ENCODE peak calls at places on chromosomes 5 and 9, in nine cellular contexts. H is GM12865; C is mesothelial cell of epicardium; L is thoracic aorta; D is CD4-positive, alpha-beta T cell; A is BE2C; J is A549; O is fibroblast of pulmonary artery; N is H1. Q is an unnamed sample.

GRCh38 chr9:91884153-91884552 is 65.9 kb downstream of the ROR2 start:
- DNase-seq in H (no peak), C (no peak), L (no peak), D (no peak), A (no peak), J (no peak), O (no peak), N (no peak), Q (no peak)

GRCh38 chr9:38662763-38663593 is 42.6 kb upstream of the ANKRD18A start:
- DNase-seq in H (no peak), C (peak), L (no peak), D (no peak), A (no peak), J (no peak), O (peak), N (no peak), Q (no peak)

GRCh38 chr5:142129447-142129846 is 20.9 kb downstream of the NDFIP1 start:
- DNase-seq in H (no peak), C (no peak), L (no peak), D (no peak), A (no peak), J (no peak), O (no peak), N (no peak), Q (no peak)

GRCh38 chr5:90866333-90866732 is 307.7 kb downstream of the ADGRV1 start:
- DNase-seq in H (peak), C (no peak), L (no peak), D (no peak), A (no peak), J (peak), O (peak), N (no peak), Q (peak)

GRCh38 chr5:135883441-135883840 is 12.2 kb downstream of the IL9 start:
- DNase-seq in H (peak), C (no peak), L (no peak), D (no peak), A (no peak), J (no peak), O (no peak), N (peak), Q (no peak)

GRCh38 chr5:62587737-62588136 is 9.1 kb downstream of the LRRC70 start:
- DNase-seq in H (peak), C (no peak), L (no peak), D (no peak), A (peak), J (no peak), O (peak), N (no peak), Q (no peak)

GRCh38 chr5:41420509-41421067 is 89.8 kb downstream of the PLCXD3 start:
- DNase-seq in H (no peak), C (no peak), L (no peak), D (no peak), A (no peak), J (no peak), O (no peak), N (no peak), Q (no peak)

GRCh38 chr9:2210201-2210600 is 195.1 kb downstream of the SMARCA2 start:
- DNase-seq in H (no peak), C (no peak), L (no peak), D (no peak), A (no peak), J (no peak), O (no peak), N (no peak), Q (no peak)

GRCh38 chr5:43041669-43042175 is 1.6 kb upstream of the ANXA2R start:
- DNase-seq in H (peak), C (no peak), L (no peak), D (no peak), A (peak), J (no peak), O (peak), N (peak), Q (peak)

GRCh38 chr9:14923701-14924100 is 13.5 kb upstream of the FREM1 start:
- DNase-seq in H (no peak), C (no peak), L (no peak), D (no peak), A (no peak), J (no peak), O (no peak), N (no peak), Q (no peak)

GRCh38 chr9:133121200-133122166 is at the start of gene RALGDS:
- DNase-seq in H (peak), C (peak), L (peak), D (peak), A (peak), J (peak), O (peak), N (peak), Q (peak)

GRCh38 chr9:116697887-116698286 is 10.8 kb downstream of the TRIM32 start:
- DNase-seq in H (no peak), C (no peak), L (no peak), D (no peak), A (no peak), J (no peak), O (no peak), N (no peak), Q (no peak)

GRCh38 chr9:121499177-121499426 is 542 bp downstream of the GGTA1 start:
- DNase-seq in H (no peak), C (no peak), L (no peak), D (no peak), A (no peak), J (no peak), O (no peak), N (no peak), Q (no peak)

GRCh38 chr9:135468866-135469521 is 10.6 kb upstream of the PPP1R26 start:
- DNase-seq in H (peak), C (no peak), L (no peak), D (no peak), A (no peak), J (no peak), O (peak), N (no peak), Q (peak)

GRCh38 chr9:120014751-120015235 is 565.2 kb downstream of the CDK5RAP2 start:
- DNase-seq in H (no peak), C (no peak), L (no peak), D (no peak), A (no peak), J (no peak), O (no peak), N (no peak), Q (no peak)

GRCh38 chr5:28344803-28345433 is 1306.5 kb upstream of the CDH9 start:
- DNase-seq in H (peak), C (no peak), L (no peak), D (no peak), A (peak), J (no peak), O (peak), N (no peak), Q (no peak)

GRCh38 chr9:4117835-4118610 is 181.8 kb downstream of the GLIS3 start:
- DNase-seq in H (peak), C (no peak), L (no peak), D (peak), A (peak), J (no peak), O (no peak), N (peak), Q (no peak)
- TF ChIP-seq CTCF in H (peak), C (no peak), L (peak), D (peak), A (peak), J (peak), O (peak), N (peak), Q (peak)

DNA sequence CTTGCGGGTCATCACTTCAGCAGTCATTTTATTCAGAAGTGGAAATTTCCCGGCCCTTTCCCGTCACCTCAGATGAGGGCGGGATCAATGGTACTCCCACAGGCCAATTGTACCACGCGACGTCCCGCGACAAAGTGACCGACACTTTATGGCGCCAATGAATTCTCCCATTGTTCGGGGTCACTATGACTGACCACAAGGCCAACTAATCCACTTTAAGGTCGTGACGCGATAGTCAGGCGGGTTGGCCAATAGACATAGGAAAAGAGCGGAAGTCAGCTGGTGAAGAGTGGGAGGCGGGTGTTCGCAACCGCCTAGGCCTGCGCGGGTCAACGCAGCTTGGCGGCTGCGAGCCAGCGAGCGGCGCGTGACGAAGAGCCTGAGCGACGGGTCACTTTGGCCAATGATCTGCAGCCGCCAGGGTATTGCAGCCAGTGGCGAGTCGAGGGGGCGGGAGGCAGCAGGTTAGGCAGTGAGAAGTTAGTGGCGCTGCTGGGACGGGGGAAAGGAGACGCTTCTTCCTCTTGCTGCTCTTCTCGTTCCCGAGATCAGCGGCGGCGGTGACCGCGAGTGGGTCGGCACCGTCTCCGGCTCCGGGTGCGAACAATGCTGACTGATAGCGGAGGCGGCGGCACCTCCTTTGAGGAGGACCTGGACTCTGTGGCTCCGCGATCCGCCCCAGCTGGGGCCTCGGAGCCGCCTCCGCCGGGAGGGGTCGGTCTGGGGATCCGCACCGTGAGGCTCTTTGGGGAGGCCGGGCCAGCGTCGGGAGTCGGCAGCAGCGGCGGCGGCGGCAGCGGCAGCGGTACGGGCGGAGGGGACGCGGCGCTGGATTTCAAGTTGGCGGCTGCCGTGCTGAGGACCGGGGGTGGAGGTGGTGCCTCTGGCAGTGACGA is at the start of gene ANKHD1:
- DNase-seq in H (peak), C (peak), L (peak), D (peak), A (peak), J (peak), O (peak), N (peak), Q (peak)
- TF ChIP-seq CTCF in H (no peak), C (no peak), L (no peak), D (no peak), A (no peak), J (no peak), O (no peak), N (no peak), Q (no peak)

GRCh38 chr5:169200086-169200778 is 100.7 kb downstream of the SLIT3 start:
- DNase-seq in H (no peak), C (no peak), L (no peak), D (no peak), A (peak), J (no peak), O (no peak), N (no peak), Q (no peak)
- TF ChIP-seq CTCF in H (no peak), C (no peak), L (no peak), D (no peak), A (no peak), J (no peak), O (no peak), N (no peak), Q (no peak)

DNA sequence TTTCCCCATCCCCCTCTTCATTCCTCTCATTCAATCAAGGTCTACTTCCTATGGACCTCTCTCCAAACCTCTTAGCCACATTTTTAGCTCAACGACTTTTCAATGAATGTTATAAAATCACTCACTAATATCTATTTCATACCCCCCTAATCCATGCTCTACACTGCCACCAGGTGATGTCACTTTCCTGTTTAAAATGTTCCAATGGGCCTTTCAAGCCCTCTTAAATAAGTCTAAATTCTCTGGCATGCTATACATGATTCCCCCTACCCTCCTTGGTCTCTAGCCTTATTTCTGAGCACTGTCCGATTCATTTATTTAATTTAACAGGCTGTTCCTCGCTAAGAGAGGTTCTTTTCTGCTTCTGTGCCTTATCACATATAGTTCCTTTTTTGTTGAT is 9.3 kb downstream of the ABHD17B start:
- DNase-seq in H (no peak), C (no peak), L (no peak), D (no peak), A (no peak), J (no peak), O (no peak), N (no peak), Q (no peak)
- TF ChIP-seq CTCF in H (no peak), C (no peak), L (no peak), D (no peak), A (peak), J (no peak), O (no peak), N (no peak), Q (no peak)

GRCh38 chr9:37540634-37541033 is 35.5 kb downstream of the FBXO10 start:
- DNase-seq in H (no peak), C (no peak), L (no peak), D (no peak), A (no peak), J (no peak), O (no peak), N (no peak), Q (no peak)
- TF ChIP-seq CTCF in H (no peak), C (no peak), L (no peak), D (no peak), A (no peak), J (no peak), O (no peak), N (no peak), Q (no peak)

GRCh38 chr5:15026944-15027343 is 155.4 kb upstream of the ANKH start:
- DNase-seq in H (no peak), C (no peak), L (no peak), D (no peak), A (no peak), J (no peak), O (no peak), N (no peak), Q (no peak)

GRCh38 chr5:15026011-15026481 is 154.5 kb upstream of the ANKH start:
- DNase-seq in H (no peak), C (no peak), L (no peak), D (no peak), A (no peak), J (no peak), O (peak), N (no peak), Q (peak)

GRCh38 chr5:15027764-15028163 is 156.2 kb upstream of the ANKH start:
- DNase-seq in H (no peak), C (no peak), L (no peak), D (no peak), A (no peak), J (no peak), O (no peak), N (no peak), Q (no peak)

GRCh38 chr5:15023846-15024245 is 152.3 kb upstream of the ANKH start:
- DNase-seq in H (no peak), C (no peak), L (no peak), D (no peak), A (no peak), J (no peak), O (no peak), N (no peak), Q (peak)

GRCh38 chr5:15026506-15026905 is 154.9 kb upstream of the ANKH start:
- DNase-seq in H (no peak), C (no peak), L (no peak), D (no peak), A (no peak), J (no peak), O (no peak), N (no peak), Q (no peak)
- TF ChIP-seq CTCF in H (no peak), C (no peak), L (no peak), D (no peak), A (no peak), J (no peak), O (no peak), N (no peak), Q (no peak)

GRCh38 chr9:118570076-118570475 is 799.2 kb downstream of the BRINP1 start:
- DNase-seq in H (no peak), C (no peak), L (no peak), D (no peak), A (no peak), J (no peak), O (no peak), N (no peak), Q (no peak)
- TF ChIP-seq CTCF in H (no peak), C (no peak), L (no peak), D (no peak), A (no peak), J (no peak), O (no peak), N (no peak), Q (no peak)

GRCh38 chr5:14405267-14405666 is 176.3 kb upstream of the OTULINL start:
- DNase-seq in H (no peak), C (no peak), L (no peak), D (no peak), A (no peak), J (peak), O (no peak), N (no peak), Q (no peak)
- TF ChIP-seq CTCF in H (no peak), C (peak), L (no peak), D (no peak), A (peak), J (peak), O (peak), N (peak), Q (peak)

Q was measured in HFFc6.